ENCODE peak calls at places on chromosome 14, in four cellular contexts. U, G, E and Z are unnamed samples.
A peak's percentile ranks its signal among the peaks of the same experiment; 100 is the strongest.

GRCh38 chr14:76872796-76873432 is 46.7 kb downstream of the LRRC74A start:
- DNase-seq in U (peak; percentile 58), G (peak; percentile 76), E (peak; percentile 89), Z (no peak)

GRCh38 chr14:85443001-85443400 is 86.9 kb upstream of the FLRT2 start:
- DNase-seq in U (no peak), G (no peak), E (no peak), Z (no peak)

GRCh38 chr14:58873228-58873953 is 235.6 kb downstream of the DACT1 start:
- DNase-seq in U (no peak), G (no peak), E (no peak), Z (no peak)

GRCh38 chr14:44404599-44405349 is 102.3 kb downstream of the FSCB start:
- DNase-seq in U (no peak), G (no peak), E (no peak), Z (no peak)

GRCh38 chr14:49036236-49036635 is 549.9 kb downstream of the RPS29 start:
- DNase-seq in U (no peak), G (no peak), E (no peak), Z (no peak)

GRCh38 chr14:32657081-32657480 is 281.6 kb upstream of the NPAS3 start:
- DNase-seq in U (no peak), G (no peak), E (no peak), Z (no peak)

GRCh38 chr14:35480119-35480769 is 53.7 kb upstream of the INSM2 start:
- DNase-seq in U (no peak), G (no peak), E (no peak), Z (no peak)

GRCh38 chr14:92973265-92973797 is 50.4 kb downstream of the CHGA start:
- DNase-seq in U (peak; percentile 5), G (peak; percentile 74), E (peak; percentile 83), Z (peak; percentile 59)

GRCh38 chr14:104561124-104561531 is 18.4 kb upstream of the C14orf180 start:
- DNase-seq in U (no peak), G (peak; percentile 39), E (no peak), Z (peak; percentile 87)

GRCh38 chr14:60753264-60754126 is 18.9 kb downstream of the MNAT1 start:
- DNase-seq in U (peak; percentile 39), G (no peak), E (no peak), Z (no peak)

GRCh38 chr14:59566281-59566680 is 10.3 kb downstream of the CCDC175 start:
- DNase-seq in U (no peak), G (no peak), E (no peak), Z (no peak)

GRCh38 chr14:33184587-33184986 is 245.9 kb downstream of the NPAS3 start:
- DNase-seq in U (no peak), G (no peak), E (no peak), Z (no peak)

GRCh38 chr14:92531151-92531873 is 17.7 kb downstream of the RIN3 start:
- DNase-seq in U (peak; percentile 73), G (no peak), E (peak; percentile 89), Z (no peak)

GRCh38 chr14:30960216-30960615 is 65.2 kb upstream of the AP4S1 start:
- DNase-seq in U (no peak), G (no peak), E (no peak), Z (no peak)

GRCh38 chr14:53458368-53458814 is 305.3 kb upstream of the DDHD1 start:
- DNase-seq in U (no peak), G (no peak), E (no peak), Z (no peak)

DNA sequence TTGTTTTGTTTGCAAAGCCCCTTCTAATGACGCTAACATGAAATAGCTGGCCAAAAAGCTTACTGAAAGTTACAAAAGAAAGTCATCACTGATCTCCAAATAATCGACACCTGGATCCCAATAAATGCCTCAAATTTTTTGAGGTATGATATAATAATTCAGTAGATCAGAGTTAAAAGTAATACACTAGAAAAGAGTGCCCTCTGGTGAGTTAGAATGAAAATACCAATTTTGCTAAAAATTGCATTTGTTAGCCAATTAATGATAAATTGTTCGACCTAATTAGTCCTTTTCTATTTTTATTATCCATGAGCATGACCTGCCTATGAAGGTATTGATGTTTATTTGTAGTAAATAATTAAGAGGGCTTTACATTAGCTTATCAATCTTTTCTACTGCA is 78.6 kb downstream of the CEP128 start:
- DNase-seq in U (no peak), G (no peak), E (no peak), Z (no peak)
- TF ChIP-seq CTCF in U (no peak), G (no peak), E (no peak), Z (peak; percentile 85)

GRCh38 chr14:24952851-24953666 is 96.9 kb downstream of the STXBP6 start:
- DNase-seq in U (no peak), G (no peak), E (no peak), Z (no peak)
- TF ChIP-seq CTCF in U (no peak), G (no peak), E (no peak), Z (peak; percentile 41)

GRCh38 chr14:68713782-68714181 is 79.1 kb downstream of the ZFP36L1 start:
- DNase-seq in U (no peak), G (no peak), E (no peak), Z (no peak)

GRCh38 chr14:68718033-68718725 is 74.7 kb downstream of the ZFP36L1 start:
- DNase-seq in U (no peak), G (no peak), E (no peak), Z (no peak)

GRCh38 chr14:68716698-68717097 is 76.2 kb downstream of the ZFP36L1 start:
- DNase-seq in U (no peak), G (no peak), E (no peak), Z (no peak)

GRCh38 chr14:68712703-68713370 is 80.0 kb downstream of the ZFP36L1 start:
- DNase-seq in U (no peak), G (no peak), E (no peak), Z (no peak)

GRCh38 chr14:68715032-68715924 is 77.6 kb downstream of the ZFP36L1 start:
- DNase-seq in U (no peak), G (no peak), E (no peak), Z (no peak)
- TF ChIP-seq CTCF in U (no peak), G (no peak), E (no peak), Z (peak; percentile 40)

GRCh38 chr14:64773577-64773976 is 69.4 kb downstream of the PLEKHG3 start:
- DNase-seq in U (no peak), G (no peak), E (peak; percentile 56), Z (peak; percentile 49)

GRCh38 chr14:64773046-64773445 is 68.8 kb downstream of the PLEKHG3 start:
- DNase-seq in U (no peak), G (no peak), E (peak; percentile 41), Z (peak; percentile 65)

GRCh38 chr14:64770751-64771150 is 66.5 kb downstream of the PLEKHG3 start:
- DNase-seq in U (no peak), G (no peak), E (peak; percentile 71), Z (peak; percentile 87)

GRCh38 chr14:64771161-64771560 is 66.9 kb downstream of the PLEKHG3 start:
- DNase-seq in U (no peak), G (no peak), E (no peak), Z (no peak)

DNA sequence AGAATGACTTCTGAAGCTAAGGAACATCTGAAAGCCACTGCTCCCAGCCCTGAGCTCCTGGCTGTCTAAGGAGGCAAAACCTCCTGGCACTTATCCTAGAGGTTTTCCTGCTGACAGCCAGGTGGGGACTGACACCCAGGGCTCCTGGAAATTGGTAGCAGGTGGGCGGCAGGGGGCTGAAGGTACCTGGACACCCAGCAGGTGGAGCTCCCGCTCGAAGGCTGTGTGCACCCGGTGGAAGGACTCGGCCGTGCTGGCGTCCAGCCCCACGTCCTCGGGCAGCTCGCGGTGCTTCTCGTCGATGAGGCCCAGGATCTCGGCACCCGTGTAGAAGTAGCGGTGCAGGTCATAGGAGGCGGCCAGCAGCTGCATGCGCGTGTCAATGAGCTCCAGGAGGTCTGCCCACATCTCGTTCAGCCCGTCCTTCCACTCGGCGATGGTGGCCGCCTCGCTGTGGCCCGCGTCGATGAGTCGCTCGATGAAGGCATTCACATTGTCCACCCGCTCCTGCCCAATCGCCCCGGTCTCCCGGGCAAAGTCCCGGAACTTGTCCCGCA is 68.2 kb downstream of the PLEKHG3 start:
- DNase-seq in U (no peak), G (no peak), E (peak; percentile 68), Z (peak; percentile 82)
- TF ChIP-seq CTCF in U (no peak), G (no peak), E (no peak), Z (peak; percentile 44)

GRCh38 chr14:23525611-23526010 is 26.0 kb downstream of the ZFHX2 start:
- DNase-seq in U (no peak), G (no peak), E (no peak), Z (no peak)
- TF ChIP-seq CTCF in U (no peak), G (no peak), E (no peak), Z (no peak)

GRCh38 chr14:101717663-101718490 is 43.6 kb upstream of the PPP2R5C start:
- DNase-seq in U (no peak), G (no peak), E (no peak), Z (no peak)

GRCh38 chr14:101714394-101714793 is 47.1 kb upstream of the PPP2R5C start:
- DNase-seq in U (no peak), G (no peak), E (no peak), Z (no peak)

GRCh38 chr14:101716956-101717662 is 44.4 kb upstream of the PPP2R5C start:
- DNase-seq in U (no peak), G (no peak), E (peak; percentile 66), Z (no peak)

GRCh38 chr14:101715209-101716076 is 46.1 kb upstream of the PPP2R5C start:
- DNase-seq in U (no peak), G (no peak), E (no peak), Z (no peak)

GRCh38 chr14:101716077-101716950 is 45.2 kb upstream of the PPP2R5C start:
- DNase-seq in U (no peak), G (no peak), E (peak; percentile 68), Z (no peak)
- TF ChIP-seq CTCF in U (no peak), G (no peak), E (no peak), Z (no peak)

DNA sequence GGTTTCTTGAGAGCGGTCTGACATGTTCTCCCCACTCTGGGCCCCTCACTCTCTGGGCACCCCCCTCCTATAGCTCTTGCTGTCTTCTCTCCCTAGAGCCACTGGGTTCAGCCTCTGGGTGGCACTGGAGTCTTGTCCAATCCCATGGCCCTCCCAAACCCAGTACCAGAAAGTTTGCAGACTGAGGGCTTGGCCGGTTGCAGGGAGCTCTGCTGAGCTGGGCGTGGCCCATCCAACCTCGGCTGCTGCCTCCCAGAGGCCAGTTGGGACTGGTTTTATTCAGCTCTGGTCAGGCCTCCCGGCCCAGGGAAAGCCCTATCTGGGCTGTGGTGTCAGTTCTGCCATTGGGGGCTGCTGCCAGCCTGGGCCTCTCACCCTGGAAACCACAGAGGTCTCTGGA is 37.9 kb downstream of the ISCA2 start:
- DNase-seq in U (no peak), G (no peak), E (no peak), Z (no peak)
- TF ChIP-seq CTCF in U (no peak), G (no peak), E (no peak), Z (peak; percentile 65)